ENCODE peak calls at places on chromosomes 3 and 15, in five cellular contexts. I, S, X, L and T are unnamed samples.

GRCh38 chr15:92074646-92075045 is 221.1 kb downstream of the SLCO3A1 start:
- DNase-seq in I (no peak), S (no peak), X (no peak), L (no peak), T (no peak)

GRCh38 chr15:39171944-39172368 is 408.9 kb upstream of the THBS1 start:
- DNase-seq in I (peak; percentile 98), S (peak; percentile 89), X (peak; percentile 94), L (peak; percentile 50), T (peak; percentile 94)

GRCh38 chr15:66923438-66923881 is 141.9 kb upstream of the SMAD3 start:
- DNase-seq in I (no peak), S (peak; percentile 41), X (peak; percentile 50), L (peak; percentile 64), T (no peak)

GRCh38 chr15:68590721-68591389 is 12.1 kb downstream of the CORO2B start:
- DNase-seq in I (no peak), S (no peak), X (no peak), L (no peak), T (no peak)

GRCh38 chr15:69304176-69304533 is 5.4 kb downstream of the PAQR5 start:
- DNase-seq in I (no peak), S (no peak), X (no peak), L (no peak), T (peak; percentile 65)

GRCh38 chr3:42071720-42072582 is 19.2 kb upstream of the TRAK1 start:
- DNase-seq in I (peak; percentile 87), S (peak; percentile 97), X (peak; percentile 56), L (peak; percentile 94), T (peak; percentile 83)

GRCh38 chr3:186976802-186977201 is 46.5 kb downstream of the ST6GAL1 start:
- DNase-seq in I (no peak), S (no peak), X (no peak), L (no peak), T (no peak)

GRCh38 chr3:111069974-111070751 is 1.5 kb upstream of the NECTIN3 start:
- DNase-seq in I (no peak), S (peak; percentile 2), X (no peak), L (no peak), T (peak; percentile 1)

GRCh38 chr3:143956858-143957257 is 14.8 kb upstream of the DIPK2A start:
- DNase-seq in I (no peak), S (no peak), X (no peak), L (no peak), T (no peak)

GRCh38 chr3:151107177-151107576 is 21.7 kb downstream of the MED12L start:
- DNase-seq in I (no peak), S (no peak), X (no peak), L (no peak), T (no peak)

GRCh38 chr15:77969055-77969454 is 108.5 kb downstream of the TBC1D2B start:
- DNase-seq in I (no peak), S (no peak), X (no peak), L (no peak), T (no peak)

GRCh38 chr3:136122006-136122405 is 74.1 kb downstream of the MSL2 start:
- DNase-seq in I (no peak), S (no peak), X (no peak), L (no peak), T (no peak)

GRCh38 chr3:13009132-13009945 is 63.9 kb downstream of the IQSEC1 start:
- DNase-seq in I (no peak), S (peak; percentile 25), X (no peak), L (peak; percentile 95), T (no peak)

GRCh38 chr3:194785315-194785714 is 99.6 kb downstream of the FAM43A start:
- DNase-seq in I (no peak), S (no peak), X (no peak), L (no peak), T (no peak)

GRCh38 chr3:15844889-15845288 is 47.1 kb upstream of the ANKRD28 start:
- DNase-seq in I (no peak), S (no peak), X (no peak), L (no peak), T (no peak)

GRCh38 chr15:36109943-36110658 is 469.3 kb upstream of the CDIN1 start:
- DNase-seq in I (no peak), S (no peak), X (no peak), L (no peak), T (peak; percentile 15)

GRCh38 chr15:64430000-64430735 is 30.2 kb upstream of the ZNF609 start:
- DNase-seq in I (peak; percentile 88), S (peak; percentile 40), X (no peak), L (peak; percentile 97), T (no peak)